ENCODE peak calls at places on chromosomes 3 and 15, in ten cellular contexts. W is GM12891; V is activated T-helper 1 cell treated with anti-CD3 and anti-CD28 coated beads, Interleukin-12 subunit alpha, Interleukin-12 subunit beta, Interleukin-2, Interleukin-4 antibody, amounts not matched to agents 30 ng/mL and 10 ng/mL and 1 ng/mL, durations not matched to agents 14 hours and 24 hours and 36 hours; F is Calu3; Z is putamen; S is KBM-7; J is mucosa of descending colon; D is HCT116; O is sciatic nerve; M is COLO829. K is an unnamed sample.

GRCh38 chr3:53219897-53220483 is 35.8 kb downstream of the TKT start:
- DNase-seq in W (peak), V (peak), F (peak), Z (peak), S (peak), J (peak), D (peak), O (peak), M (peak), K (peak)

GRCh38 chr15:60787737-60788513 is 309.0 kb upstream of the ICE2 start:
- DNase-seq in W (no peak), V (no peak), F (peak), Z (no peak), S (no peak), J (peak), D (no peak), O (no peak), M (no peak), K (peak)

GRCh38 chr3:195085356-195086130 is 185.4 kb downstream of the XXYLT1 start:
- DNase-seq in W (no peak), V (no peak), F (no peak), Z (no peak), S (no peak), J (no peak), D (no peak), O (peak), M (no peak), K (no peak)

GRCh38 chr3:11570789-11571495 is 72.8 kb downstream of the VGLL4 start:
- DNase-seq in W (no peak), V (no peak), F (no peak), Z (no peak), S (no peak), J (no peak), D (no peak), O (no peak), M (no peak), K (peak)

GRCh38 chr3:75237041-75237775 is 426.9 kb upstream of the FRG2C start:
- DNase-seq in W (no peak), V (no peak), F (no peak), Z (no peak), S (no peak), J (no peak), D (no peak), O (no peak), M (peak), K (no peak)

GRCh38 chr3:28347374-28348285 is 891 bp upstream of the ZCWPW2 start:
- DNase-seq in W (no peak), V (no peak), F (no peak), Z (no peak), S (peak), J (peak), D (no peak), O (no peak), M (no peak), K (no peak)

GRCh38 chr3:16482770-16483531 is 30.5 kb downstream of the RFTN1 start:
- DNase-seq in W (no peak), V (peak), F (no peak), Z (no peak), S (peak), J (peak), D (no peak), O (no peak), M (no peak), K (no peak)

GRCh38 chr15:56821721-56822425 is 88.6 kb upstream of the ZNF280D start:
- DNase-seq in W (no peak), V (peak), F (peak), Z (no peak), S (peak), J (peak), D (peak), O (no peak), M (peak), K (peak)

GRCh38 chr15:33278816-33279612 is 31.8 kb upstream of the RYR3 start:
- DNase-seq in W (no peak), V (no peak), F (peak), Z (no peak), S (no peak), J (no peak), D (peak), O (no peak), M (peak), K (peak)

GRCh38 chr3:196471551-196471950 is 32.0 kb downstream of the RNF168 start:
- DNase-seq in W (no peak), V (no peak), F (no peak), Z (no peak), S (no peak), J (no peak), D (no peak), O (no peak), M (no peak), K (no peak)

GRCh38 chr3:129549006-129549800 is 6.2 kb downstream of the H1-8 start:
- DNase-seq in W (no peak), V (no peak), F (no peak), Z (no peak), S (peak), J (no peak), D (no peak), O (no peak), M (no peak), K (no peak)

GRCh38 chr15:62711691-62712454 is 330.7 kb upstream of the TPM1 start:
- DNase-seq in W (no peak), V (no peak), F (no peak), Z (no peak), S (no peak), J (no peak), D (no peak), O (no peak), M (no peak), K (peak)

GRCh38 chr3:70999730-71000129 is 583.8 kb downstream of the FOXP1 start:
- DNase-seq in W (no peak), V (no peak), F (no peak), Z (no peak), S (no peak), J (no peak), D (no peak), O (no peak), M (peak), K (peak)

GRCh38 chr15:72998226-72998625 is 54.0 kb upstream of the NEO1 start:
- DNase-seq in W (no peak), V (no peak), F (no peak), Z (no peak), S (no peak), J (no peak), D (no peak), O (no peak), M (no peak), K (no peak)

GRCh38 chr3:194579091-194579606 is 54.1 kb downstream of the TMEM44 start:
- DNase-seq in W (no peak), V (no peak), F (peak), Z (no peak), S (no peak), J (no peak), D (no peak), O (no peak), M (no peak), K (peak)

GRCh38 chr3:120432105-120432860 is 18.5 kb downstream of the FSTL1 start:
- DNase-seq in W (no peak), V (no peak), F (no peak), Z (no peak), S (no peak), J (no peak), D (no peak), O (no peak), M (no peak), K (no peak)

GRCh38 chr15:66931768-66932633 is 133.4 kb upstream of the SMAD3 start:
- DNase-seq in W (no peak), V (no peak), F (peak), Z (no peak), S (no peak), J (peak), D (peak), O (peak), M (peak), K (peak)